ENCODE peak calls at places on chromosomes 13 and 19, in six cellular contexts. T is left lobe of liver; C is activated CD8-positive, alpha-beta T cell treated with anti-CD3 and anti-CD28 coated beads, Interleukin-2, amount 10 ng/mL, durations not matched to agents 7 days and 5 days; L is CD4-positive, alpha-beta T cell; N is WTC11; B is T-cell. U is an unnamed sample.
A peak's percentile ranks its signal among the peaks of the same experiment; 100 is the strongest.

GRCh38 chr19:33310606-33311325 is 8.4 kb upstream of the CEBPA start:
- ATAC-seq in B (no peak), N (no peak), L (no peak), C (no peak), T (peak; percentile 68), U (no peak)

GRCh38 chr13:49292742-49293498 is 45.2 kb downstream of the CDADC1 start:
- ATAC-seq in B (no peak), L (no peak), T (peak; percentile 53), N (no peak), C (peak; percentile 78), U (peak; percentile 81)

GRCh38 chr19:51125421-51126075 is 842 bp downstream of the SIGLEC9 start:
- ATAC-seq in C (no peak), T (no peak), N (no peak), L (no peak), B (no peak), U (no peak)

GRCh38 chr13:21359855-21360254 is 99.2 kb downstream of the ZDHHC20 start:
- ATAC-seq in N (peak; percentile 51), L (no peak), C (no peak), B (no peak), T (no peak), U (no peak)

GRCh38 chr13:99871249-99871898 is 100.2 kb downstream of the ZIC5 start:
- ATAC-seq in B (no peak), T (no peak), L (no peak), N (no peak), C (no peak), U (no peak)

GRCh38 chr19:1064661-1065605 is 2.0 kb upstream of the ARHGAP45 start:
- ATAC-seq in T (peak; percentile 83), C (peak; percentile 38), B (peak; percentile 32), N (peak; percentile 61), L (peak; percentile 37), U (peak; percentile 47)

GRCh38 chr19:1827566-1828278 is 15.6 kb upstream of the ATP8B3 start:
- ATAC-seq in L (no peak), C (no peak), T (peak; percentile 41), B (no peak), N (no peak), U (no peak)

GRCh38 chr13:27044837-27045570 is 126.6 kb downstream of the USP12 start:
- ATAC-seq in B (peak; percentile 85), C (peak; percentile 93), T (no peak), N (no peak), L (peak; percentile 58), U (peak; percentile 67)

GRCh38 chr19:47035127-47035494 is 13.3 kb downstream of the TMEM160 start:
- ATAC-seq in T (no peak), B (no peak), L (no peak), N (peak; percentile 21), C (no peak), U (peak; percentile 1)

GRCh38 chr13:33610471-33611015 is 207.4 kb upstream of the RFC3 start:
- ATAC-seq in B (peak; percentile 82), N (peak; percentile 88), T (peak; percentile 81), L (peak; percentile 76), C (peak; percentile 58), U (peak; percentile 75)

GRCh38 chr19:10168386-10168948 is 26.3 kb downstream of the DNMT1 start:
- ATAC-seq in N (no peak), B (no peak), C (no peak), L (no peak), T (no peak), U (no peak)

GRCh38 chr19:5903502-5904301 is at the start of gene NDUFA11:
- ATAC-seq in B (peak; percentile 53), N (peak; percentile 62), L (peak; percentile 55), T (peak; percentile 72), C (peak; percentile 57), U (peak; percentile 68)

GRCh38 chr19:45250216-45250831 is 747 bp upstream of the MARK4 start:
- ATAC-seq in C (no peak), B (no peak), L (no peak), T (no peak), N (no peak), U (no peak)

GRCh38 chr13:111017755-111018487 is 97.2 kb upstream of the ARHGEF7 start:
- ATAC-seq in L (no peak), T (no peak), C (no peak), B (no peak), N (no peak), U (no peak)

GRCh38 chr19:29054886-29055675 is 157.9 kb downstream of the UQCRFS1 start:
- ATAC-seq in B (no peak), N (no peak), C (no peak), L (no peak), T (no peak), U (no peak)

GRCh38 chr13:28031929-28032328 is 43.4 kb upstream of the URAD start:
- ATAC-seq in N (no peak), C (no peak), B (no peak), L (no peak), T (no peak), U (no peak)

GRCh38 chr19:52020506-52020905 is 7.7 kb downstream of the ZNF614 start:
- ATAC-seq in L (no peak), N (no peak), B (no peak), T (no peak), C (no peak), U (no peak)

GRCh38 chr13:50015263-50015662 is at the start of gene KCNRG:
- ATAC-seq in B (no peak), C (no peak), L (no peak), T (no peak), N (peak; percentile 68), U (no peak)

U was measured in activated T-helper 17 cell treated with anti-CD3 and anti-CD28 coated beads, Interleukin-2, amount 50 U/mL, for 72 hours.